ENCODE peak calls at places on chromosome 2, in nine cellular contexts. R is PC-3; F is tibial artery; K is spleen; T is kidney; Y is naive thymus-derived CD4-positive, alpha-beta T cell; L is Panc1; S is iPS DF 6.9; J is endothelial cell of umbilical vein. E is an unnamed sample.
A peak's percentile ranks its signal among the peaks of the same experiment; 100 is the strongest.

GRCh38 chr2:74290466-74291216 is 52.6 kb downstream of the SLC4A5 start:
- DNase-seq in F (no peak), S (no peak), T (no peak), J (no peak), L (no peak), R (no peak), K (peak; percentile 84), Y (peak; percentile 57), E (no peak)

GRCh38 chr2:128686881-128687550 is 368.3 kb upstream of the HS6ST1 start:
- DNase-seq in S (no peak), Y (no peak), T (no peak), K (no peak), L (no peak), J (no peak), R (no peak), F (peak; percentile 32), E (no peak)

GRCh38 chr2:238654479-238654878 is 193.4 kb upstream of the TWIST2 start:
- DNase-seq in K (no peak), R (no peak), F (peak; percentile 49), L (no peak), Y (no peak), J (no peak), T (no peak), S (no peak), E (no peak)

GRCh38 chr2:46915281-46915810 is at the start of gene MCFD2:
- DNase-seq in K (peak; percentile 92), J (no peak), F (peak; percentile 86), S (no peak), R (peak; percentile 20), Y (no peak), L (no peak), T (peak; percentile 89), E (no peak)

GRCh38 chr2:109726666-109727270 is 67.3 kb upstream of the RGPD5 start:
- DNase-seq in K (no peak), L (no peak), J (no peak), Y (no peak), R (no peak), T (peak; percentile 82), F (peak; percentile 25), S (no peak), E (no peak)

GRCh38 chr2:239629936-239630617 is 229.3 kb upstream of the HDAC4 start:
- DNase-seq in J (no peak), T (no peak), Y (no peak), S (no peak), K (no peak), F (no peak), L (no peak), R (no peak), E (no peak)

GRCh38 chr2:152431370-152432098 is 96.6 kb downstream of the FMNL2 start:
- DNase-seq in K (no peak), J (no peak), F (no peak), L (no peak), Y (no peak), S (no peak), R (no peak), T (no peak), E (no peak)

GRCh38 chr2:127874378-127875271 is 11.1 kb downstream of the AMMECR1L start:
- DNase-seq in Y (no peak), K (no peak), F (no peak), T (no peak), R (no peak), L (no peak), J (no peak), S (no peak), E (no peak)

GRCh38 chr2:72788756-72789155 is 37.1 kb downstream of the EXOC6B start:
- DNase-seq in S (no peak), Y (no peak), L (no peak), F (no peak), T (no peak), K (no peak), J (peak; percentile 56), R (peak; percentile 52), E (no peak)

GRCh38 chr2:33373986-33374385 is 102.5 kb upstream of the RASGRP3 start:
- DNase-seq in R (peak; percentile 11), K (no peak), T (no peak), S (no peak), L (no peak), F (no peak), J (no peak), Y (no peak), E (peak; percentile 32)

GRCh38 chr2:110955546-110955945 is 165.2 kb upstream of the BCL2L11 start:
- DNase-seq in Y (no peak), S (no peak), J (no peak), T (peak; percentile 81), K (no peak), F (no peak), L (no peak), R (no peak), E (no peak)

GRCh38 chr2:40814621-40815020 is 362.7 kb upstream of the SLC8A1 start:
- DNase-seq in K (no peak), F (no peak), L (no peak), T (no peak), J (peak; percentile 84), Y (no peak), R (peak; percentile 15), S (no peak), E (no peak)

GRCh38 chr2:144505245-144505801 is 14.6 kb downstream of the ZEB2 start:
- DNase-seq in J (no peak), Y (no peak), R (peak; percentile 9), T (no peak), F (no peak), L (no peak), K (no peak), S (no peak), E (no peak)

GRCh38 chr2:219947575-219947974 is 320.1 kb downstream of the SLC4A3 start:
- DNase-seq in R (peak; percentile 21), J (no peak), K (no peak), F (no peak), L (no peak), Y (no peak), S (no peak), T (no peak), E (no peak)

GRCh38 chr2:106032676-106033075 is 161.4 kb downstream of the UXS1 start:
- DNase-seq in T (no peak), J (peak; percentile 26), R (no peak), K (no peak), L (no peak), S (no peak), F (no peak), Y (no peak), E (no peak)

GRCh38 chr2:23453936-23454460 is 69.0 kb downstream of the KLHL29 start:
- DNase-seq in J (no peak), T (no peak), K (no peak), L (no peak), F (no peak), Y (no peak), R (no peak), S (no peak), E (no peak)

GRCh38 chr2:162327134-162327769 is 8.8 kb upstream of the IFIH1 start:
- DNase-seq in R (peak; percentile 28), K (no peak), T (no peak), F (no peak), J (no peak), S (no peak), Y (peak; percentile 17), L (no peak), E (no peak)

GRCh38 chr2:127589358-127589757 is 53.9 kb downstream of the MYO7B start:
- DNase-seq in R (no peak), J (no peak), K (peak; percentile 50), L (no peak), T (no peak), F (no peak), S (no peak), Y (no peak), E (no peak)

GRCh38 chr2:195570329-195570728 is 86.7 kb upstream of the SLC39A10 start:
- DNase-seq in T (no peak), J (peak; percentile 9), K (no peak), Y (no peak), F (no peak), L (no peak), R (no peak), S (no peak), E (no peak)

GRCh38 chr2:25851740-25852503 is 26.4 kb downstream of the ASXL2 start:
- DNase-seq in Y (peak; percentile 67), L (peak; percentile 81), K (no peak), R (peak; percentile 87), J (peak; percentile 81), S (no peak), F (no peak), T (no peak), E (peak; percentile 87)
- H3K27ac ChIP-seq in Y (peak overlapping the region; percentile 17), L (peak overlapping the region; percentile 78), K (peak overlapping the region; percentile 58), R (peak overlapping the region; percentile 22), J (peak overlapping the region; percentile 50), S (no peak overlapping the region), F (no peak overlapping the region), T (no peak overlapping the region), E (peak overlapping the region; percentile 62)

GRCh38 chr2:213085538-213085937 is 65.9 kb downstream of the IKZF2 start:
- DNase-seq in Y (no peak), R (no peak), K (no peak), L (no peak), T (no peak), S (no peak), J (no peak), F (no peak), E (no peak)
- H3K27ac ChIP-seq in Y (no peak overlapping the region), R (no peak overlapping the region), K (no peak overlapping the region), L (no peak overlapping the region), T (no peak overlapping the region), S (no peak overlapping the region), J (no peak overlapping the region), F (no peak overlapping the region), E (no peak overlapping the region)

GRCh38 chr2:138637686-138638085 is 136.1 kb downstream of the SPOPL start:
- DNase-seq in S (no peak), K (no peak), R (no peak), L (no peak), Y (no peak), F (no peak), J (no peak), T (no peak), E (no peak)

GRCh38 chr2:138633049-138633448 is 131.5 kb downstream of the SPOPL start:
- DNase-seq in F (no peak), S (no peak), T (no peak), Y (no peak), L (no peak), J (no peak), K (no peak), R (no peak), E (no peak)

GRCh38 chr2:138630164-138630563 is 128.6 kb downstream of the SPOPL start:
- DNase-seq in J (no peak), Y (no peak), F (no peak), T (no peak), S (no peak), R (no peak), K (no peak), L (no peak), E (no peak)

DNA sequence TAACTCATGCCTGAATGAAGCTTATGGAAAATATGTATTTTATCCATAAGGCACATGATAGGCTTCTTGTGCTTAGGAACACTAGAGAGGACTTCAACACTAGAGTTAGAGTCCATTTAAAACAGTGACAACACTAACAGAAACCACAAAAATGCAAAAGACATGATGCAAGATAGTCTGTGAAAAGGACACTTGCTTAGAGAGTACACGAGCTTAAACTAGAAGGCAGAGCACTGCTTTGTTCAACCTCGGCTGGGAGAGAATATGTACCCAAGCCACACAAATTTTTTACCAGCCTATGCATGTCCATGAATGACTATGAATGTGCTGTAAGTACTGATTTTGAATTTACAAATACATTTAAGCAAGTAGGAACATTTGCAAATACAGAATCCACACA is 130.5 kb downstream of the SPOPL start:
- DNase-seq in J (no peak), R (peak; percentile 10), F (no peak), Y (no peak), S (no peak), K (no peak), L (no peak), T (no peak), E (no peak)
- H3K27ac ChIP-seq in J (no peak overlapping the region), R (no peak overlapping the region), F (no peak overlapping the region), Y (no peak overlapping the region), S (no peak overlapping the region), K (no peak overlapping the region), L (no peak overlapping the region), T (no peak overlapping the region), E (no peak overlapping the region)

GRCh38 chr2:129861666-129862288 is 117.7 kb upstream of the RAB6C start:
- DNase-seq in J (no peak), K (no peak), T (peak; percentile 55), F (no peak), Y (no peak), S (no peak), L (no peak), R (no peak), E (no peak)
- H3K27ac ChIP-seq in J (no peak overlapping the region), K (no peak overlapping the region), T (no peak overlapping the region), F (no peak overlapping the region), Y (no peak overlapping the region), S (no peak overlapping the region), L (no peak overlapping the region), R (no peak overlapping the region), E (no peak overlapping the region)